ENCODE peak calls at places on chromosome 10, in nine cellular contexts. V is heart right ventricle, Q is astrocyte, J is endothelial cell, L is AG10803, C is dorsolateral prefrontal cortex, K is tibial artery, U is GM10248, R is pancreas. F is an unnamed sample.
A peak's percentile ranks its signal among the peaks of the same experiment; 100 is the strongest.

GRCh38 chr10:6333086-6333485 is 130.4 kb downstream of the PFKFB3 start:
- DNase-seq in V (no peak), Q (no peak), J (no peak), L (peak; percentile 27), C (no peak), K (no peak), U (no peak), R (no peak), F (no peak)

GRCh38 chr10:77837248-77837924 is 89.2 kb downstream of the DLG5 start:
- DNase-seq in V (no peak), Q (peak; percentile 56), J (peak; percentile 44), L (peak; percentile 8), C (peak; percentile 79), K (no peak), U (peak; percentile 85), R (no peak), F (peak; percentile 39)

GRCh38 chr10:51097546-51097945 is 23.3 kb downstream of the PRKG1 start:
- DNase-seq in V (no peak), Q (no peak), J (no peak), L (no peak), C (no peak), K (no peak), U (no peak), R (no peak), F (no peak)

GRCh38 chr10:102422586-102423129 is 2.0 kb downstream of the FBXL15 start:
- DNase-seq in V (peak; percentile 77), Q (peak; percentile 45), J (peak; percentile 80), L (peak; percentile 65), C (peak; percentile 64), K (peak; percentile 68), U (peak; percentile 65), R (peak; percentile 73), F (peak; percentile 75)

GRCh38 chr10:24344279-24344678 is 135.3 kb downstream of the KIAA1217 start:
- DNase-seq in V (no peak), Q (peak; percentile 100), J (no peak), L (peak; percentile 97), C (no peak), K (no peak), U (no peak), R (no peak), F (peak; percentile 91)

GRCh38 chr10:6464862-6465430 is 115.1 kb downstream of the PRKCQ start:
- DNase-seq in V (no peak), Q (no peak), J (no peak), L (no peak), C (no peak), K (no peak), U (no peak), R (no peak), F (no peak)

GRCh38 chr10:6778992-6779701 is 199.1 kb upstream of the PRKCQ start:
- DNase-seq in V (peak; percentile 12), Q (peak; percentile 97), J (no peak), L (peak; percentile 95), C (peak; percentile 80), K (no peak), U (no peak), R (peak; percentile 24), F (peak; percentile 99)

GRCh38 chr10:3982746-3983442 is 197.9 kb upstream of the KLF6 start:
- DNase-seq in V (no peak), Q (peak; percentile 23), J (no peak), L (peak; percentile 14), C (no peak), K (no peak), U (no peak), R (no peak), F (no peak)

GRCh38 chr10:69963835-69964710 is 88.6 kb upstream of the MACROH2A2 start:
- DNase-seq in V (no peak), Q (no peak), J (no peak), L (no peak), C (no peak), K (no peak), U (no peak), R (no peak), F (no peak)

GRCh38 chr10:13709931-13710690 is 123.3 kb downstream of the PRPF18 start:
- DNase-seq in V (no peak), Q (peak; percentile 82), J (no peak), L (peak; percentile 89), C (peak; percentile 59), K (no peak), U (no peak), R (no peak), F (no peak)

GRCh38 chr10:77637474-77637985 is at the start of gene KCNMA1:
- DNase-seq in V (no peak), Q (no peak), J (peak; percentile 30), L (peak; percentile 49), C (no peak), K (no peak), U (no peak), R (peak; percentile 44), F (no peak)

GRCh38 chr10:71255817-71256660 is 43.7 kb downstream of the UNC5B start:
- DNase-seq in V (peak; percentile 62), Q (peak; percentile 91), J (no peak), L (peak; percentile 90), C (peak; percentile 44), K (peak; percentile 57), U (no peak), R (no peak), F (peak; percentile 89)

GRCh38 chr10:87850742-87851205 is 12.6 kb downstream of the KLLN start:
- DNase-seq in V (peak; percentile 67), Q (peak; percentile 52), J (peak; percentile 50), L (peak; percentile 69), C (peak; percentile 63), K (peak; percentile 57), U (peak; percentile 46), R (peak; percentile 60), F (peak; percentile 72)

GRCh38 chr10:84175436-84175835 is 1.8 kb downstream of the GPR15LG start:
- DNase-seq in V (no peak), Q (no peak), J (no peak), L (no peak), C (no peak), K (no peak), U (no peak), R (no peak), F (no peak)

GRCh38 chr10:61609609-61610166 is 53.0 kb upstream of the CABCOCO1 start:
- DNase-seq in V (no peak), Q (no peak), J (no peak), L (peak; percentile 45), C (no peak), K (no peak), U (no peak), R (no peak), F (no peak)

GRCh38 chr10:61608255-61609040 is 54.3 kb upstream of the CABCOCO1 start:
- DNase-seq in V (no peak), Q (peak; percentile 21), J (no peak), L (peak; percentile 51), C (no peak), K (no peak), U (no peak), R (no peak), F (peak; percentile 52)

GRCh38 chr10:61612009-61612408 is 50.7 kb upstream of the CABCOCO1 start:
- DNase-seq in V (no peak), Q (no peak), J (no peak), L (no peak), C (no peak), K (peak; percentile 36), U (no peak), R (no peak), F (peak; percentile 45)

GRCh38 chr10:61605221-61605620 is 57.5 kb upstream of the CABCOCO1 start:
- DNase-seq in V (no peak), Q (no peak), J (no peak), L (no peak), C (no peak), K (no peak), U (no peak), R (no peak), F (no peak)

DNA sequence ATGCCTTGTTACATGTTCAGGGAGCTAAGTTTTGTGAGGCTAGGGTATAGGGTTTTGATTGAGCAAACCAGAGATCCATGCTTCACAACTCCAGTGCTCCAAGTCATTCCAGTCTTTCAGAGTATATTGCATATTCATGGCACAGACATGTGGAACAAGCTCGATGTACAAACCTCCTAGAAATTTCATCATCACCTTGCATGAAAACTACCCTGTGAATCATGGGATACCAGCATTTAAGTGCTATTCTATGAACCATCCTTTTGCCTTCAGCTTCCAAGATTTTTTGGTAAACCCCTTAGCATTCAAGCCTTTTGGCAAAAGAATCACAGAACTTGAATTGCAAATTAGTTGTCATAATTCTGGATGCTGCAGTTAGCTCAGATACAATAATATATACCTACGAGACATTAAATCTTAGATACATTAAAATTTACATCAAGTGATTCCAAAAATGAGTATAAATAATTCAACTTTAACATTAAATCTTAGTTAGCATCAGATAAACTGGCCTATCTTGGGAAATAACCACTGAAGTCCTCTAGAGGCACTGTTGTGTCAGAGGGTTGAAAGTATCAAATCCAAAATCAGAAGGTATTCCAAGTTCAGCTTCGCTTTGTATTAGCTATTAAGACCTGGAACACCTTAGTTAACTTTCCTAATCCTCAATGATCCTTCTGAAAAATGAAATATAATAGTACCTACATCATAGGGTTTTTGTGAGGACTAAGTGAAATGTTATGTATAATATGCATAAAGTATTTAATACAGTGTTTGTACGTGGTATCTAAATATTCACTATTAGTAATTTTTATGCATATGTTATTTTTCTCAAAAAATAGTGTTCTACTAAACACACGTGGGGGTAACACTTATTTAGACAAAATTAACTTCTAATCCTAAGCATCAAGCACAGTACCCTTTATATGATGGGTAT is 55.5 kb upstream of the CABCOCO1 start:
- DNase-seq in V (no peak), Q (no peak), J (no peak), L (peak; percentile 43), C (no peak), K (no peak), U (no peak), R (no peak), F (peak; percentile 36)
- TF ChIP-seq CTCF in V (peak; percentile 33), Q (peak; percentile 55), J (peak; percentile 79), L (peak; percentile 58), C (peak; percentile 61), K (peak; percentile 40), U (peak; percentile 19), R (no peak), F (peak; percentile 39)

GRCh38 chr10:125000366-125001312 is 58.7 kb downstream of the ZRANB1 start:
- DNase-seq in V (peak; percentile 18), Q (peak; percentile 78), J (no peak), L (no peak), C (peak; percentile 22), K (peak; percentile 41), U (no peak), R (peak; percentile 39), F (no peak)
- TF ChIP-seq CTCF in V (peak; percentile 13), Q (peak; percentile 16), J (no peak), L (peak; percentile 17), C (peak; percentile 37), K (peak; percentile 22), U (no peak), R (no peak), F (no peak)

GRCh38 chr10:78956391-78956790 is 112.4 kb upstream of the ZMIZ1 start:
- DNase-seq in V (no peak), Q (no peak), J (no peak), L (no peak), C (no peak), K (no peak), U (no peak), R (no peak), F (no peak)
- TF ChIP-seq CTCF in V (no peak), Q (no peak), J (no peak), L (no peak), C (no peak), K (no peak), U (no peak), R (no peak), F (no peak)

GRCh38 chr10:76428541-76429330 is 997.3 kb downstream of the LRMDA start:
- DNase-seq in V (no peak), Q (peak; percentile 91), J (no peak), L (peak; percentile 95), C (no peak), K (peak; percentile 45), U (no peak), R (no peak), F (peak; percentile 78)

GRCh38 chr10:76420725-76421124 is 989.3 kb downstream of the LRMDA start:
- DNase-seq in V (no peak), Q (no peak), J (no peak), L (no peak), C (no peak), K (no peak), U (no peak), R (no peak), F (no peak)

GRCh38 chr10:76422769-76423168 is 991.3 kb downstream of the LRMDA start:
- DNase-seq in V (no peak), Q (no peak), J (no peak), L (peak; percentile 51), C (no peak), K (no peak), U (no peak), R (no peak), F (no peak)
- TF ChIP-seq CTCF in V (no peak), Q (no peak), J (no peak), L (peak; percentile 38), C (no peak), K (peak; percentile 10), U (no peak), R (no peak), F (no peak)